ENCODE peak calls at places on chromosomes 7 and 10, in seven cellular contexts. One of them, this sample, is unnamed.

GRCh38 chr10:114420811-114421485 is 16.6 kb upstream of the AFAP1L2 start:
- DNase-seq in stimulated activated CD8-positive, alpha-beta memory T cell treated with anti-CD3 and anti-CD28 coated beads, Interleukin-7, amount 100 ng/mL, for 24 hours: no peak
- DNase-seq in activated CD4-positive, alpha-beta T cell treated with anti-CD3 and anti-CD28 coated beads for 24 hours: no peak
- DNase-seq in frontal cortex: no peak
- DNase-seq in neural crest cell: no peak
- DNase-seq in hepatocyte: no peak
- DNase-seq in activated CD8-positive, alpha-beta memory T cell treated with anti-CD3 and anti-CD28 coated beads for 24 hours: no peak
- DNase-seq in this sample: no peak

GRCh38 chr7:106538638-106539037 is 122.3 kb downstream of the CCDC71L start:
- DNase-seq in stimulated activated CD8-positive, alpha-beta memory T cell treated with anti-CD3 and anti-CD28 coated beads, Interleukin-7, amount 100 ng/mL, for 24 hours: no peak
- DNase-seq in activated CD4-positive, alpha-beta T cell treated with anti-CD3 and anti-CD28 coated beads for 24 hours: no peak
- DNase-seq in frontal cortex: no peak
- DNase-seq in neural crest cell: no peak
- DNase-seq in hepatocyte: no peak
- DNase-seq in activated CD8-positive, alpha-beta memory T cell treated with anti-CD3 and anti-CD28 coated beads for 24 hours: no peak
- DNase-seq in this sample: no peak

GRCh38 chr10:125023269-125023668 is 81.3 kb downstream of the ZRANB1 start:
- DNase-seq in stimulated activated CD8-positive, alpha-beta memory T cell treated with anti-CD3 and anti-CD28 coated beads, Interleukin-7, amount 100 ng/mL, for 24 hours: no peak
- DNase-seq in activated CD4-positive, alpha-beta T cell treated with anti-CD3 and anti-CD28 coated beads for 24 hours: no peak
- DNase-seq in frontal cortex: no peak
- DNase-seq in neural crest cell: no peak
- DNase-seq in hepatocyte: no peak
- DNase-seq in activated CD8-positive, alpha-beta memory T cell treated with anti-CD3 and anti-CD28 coated beads for 24 hours: no peak
- DNase-seq in this sample: no peak

GRCh38 chr7:154750353-154750801 is 252.5 kb downstream of the PAXIP1 start:
- DNase-seq in stimulated activated CD8-positive, alpha-beta memory T cell treated with anti-CD3 and anti-CD28 coated beads, Interleukin-7, amount 100 ng/mL, for 24 hours: no peak
- DNase-seq in activated CD4-positive, alpha-beta T cell treated with anti-CD3 and anti-CD28 coated beads for 24 hours: no peak
- DNase-seq in frontal cortex: peak
- DNase-seq in neural crest cell: no peak
- DNase-seq in hepatocyte: no peak
- DNase-seq in activated CD8-positive, alpha-beta memory T cell treated with anti-CD3 and anti-CD28 coated beads for 24 hours: no peak
- DNase-seq in this sample: no peak

GRCh38 chr7:27172388-27172774 is 1.7 kb downstream of the HOXA10 start:
- DNase-seq in stimulated activated CD8-positive, alpha-beta memory T cell treated with anti-CD3 and anti-CD28 coated beads, Interleukin-7, amount 100 ng/mL, for 24 hours: no peak
- DNase-seq in activated CD4-positive, alpha-beta T cell treated with anti-CD3 and anti-CD28 coated beads for 24 hours: no peak
- DNase-seq in frontal cortex: no peak
- DNase-seq in neural crest cell: no peak
- DNase-seq in hepatocyte: no peak
- DNase-seq in activated CD8-positive, alpha-beta memory T cell treated with anti-CD3 and anti-CD28 coated beads for 24 hours: no peak
- DNase-seq in this sample: no peak

GRCh38 chr10:75773139-75773801 is 341.8 kb downstream of the LRMDA start:
- DNase-seq in stimulated activated CD8-positive, alpha-beta memory T cell treated with anti-CD3 and anti-CD28 coated beads, Interleukin-7, amount 100 ng/mL, for 24 hours: no peak
- DNase-seq in activated CD4-positive, alpha-beta T cell treated with anti-CD3 and anti-CD28 coated beads for 24 hours: no peak
- DNase-seq in frontal cortex: no peak
- DNase-seq in neural crest cell: no peak
- DNase-seq in hepatocyte: peak
- DNase-seq in activated CD8-positive, alpha-beta memory T cell treated with anti-CD3 and anti-CD28 coated beads for 24 hours: no peak
- DNase-seq in this sample: no peak

GRCh38 chr7:151309306-151309705 is 32.3 kb upstream of the NUB1 start:
- DNase-seq in stimulated activated CD8-positive, alpha-beta memory T cell treated with anti-CD3 and anti-CD28 coated beads, Interleukin-7, amount 100 ng/mL, for 24 hours: no peak
- DNase-seq in activated CD4-positive, alpha-beta T cell treated with anti-CD3 and anti-CD28 coated beads for 24 hours: no peak
- DNase-seq in frontal cortex: no peak
- DNase-seq in neural crest cell: no peak
- DNase-seq in hepatocyte: no peak
- DNase-seq in activated CD8-positive, alpha-beta memory T cell treated with anti-CD3 and anti-CD28 coated beads for 24 hours: no peak
- DNase-seq in this sample: no peak

GRCh38 chr7:134356421-134356936 is 39.7 kb upstream of the SLC35B4 start:
- DNase-seq in stimulated activated CD8-positive, alpha-beta memory T cell treated with anti-CD3 and anti-CD28 coated beads, Interleukin-7, amount 100 ng/mL, for 24 hours: no peak
- DNase-seq in activated CD4-positive, alpha-beta T cell treated with anti-CD3 and anti-CD28 coated beads for 24 hours: no peak
- DNase-seq in frontal cortex: no peak
- DNase-seq in neural crest cell: no peak
- DNase-seq in hepatocyte: no peak
- DNase-seq in activated CD8-positive, alpha-beta memory T cell treated with anti-CD3 and anti-CD28 coated beads for 24 hours: no peak
- DNase-seq in this sample: no peak

GRCh38 chr7:157793973-157794763 is 457.4 kb downstream of the DNAJB6 start:
- DNase-seq in stimulated activated CD8-positive, alpha-beta memory T cell treated with anti-CD3 and anti-CD28 coated beads, Interleukin-7, amount 100 ng/mL, for 24 hours: no peak
- DNase-seq in activated CD4-positive, alpha-beta T cell treated with anti-CD3 and anti-CD28 coated beads for 24 hours: no peak
- DNase-seq in frontal cortex: no peak
- DNase-seq in neural crest cell: peak
- DNase-seq in hepatocyte: no peak
- DNase-seq in activated CD8-positive, alpha-beta memory T cell treated with anti-CD3 and anti-CD28 coated beads for 24 hours: no peak
- DNase-seq in this sample: no peak

GRCh38 chr7:82110146-82110823 is 333.3 kb downstream of the CACNA2D1 start:
- DNase-seq in stimulated activated CD8-positive, alpha-beta memory T cell treated with anti-CD3 and anti-CD28 coated beads, Interleukin-7, amount 100 ng/mL, for 24 hours: no peak
- DNase-seq in activated CD4-positive, alpha-beta T cell treated with anti-CD3 and anti-CD28 coated beads for 24 hours: no peak
- DNase-seq in frontal cortex: no peak
- DNase-seq in neural crest cell: no peak
- DNase-seq in hepatocyte: no peak
- DNase-seq in activated CD8-positive, alpha-beta memory T cell treated with anti-CD3 and anti-CD28 coated beads for 24 hours: no peak
- DNase-seq in this sample: no peak

This sample was measured in DND-41.